ENCODE peak calls at places on chromosomes 5 and 9, in six cellular contexts. P is upper lobe of right lung, S is GM12878, R is upper lobe of left lung, Z is A549, C is cardiac fibroblast. H is an unnamed sample.
A peak's percentile ranks its signal among the peaks of the same experiment; 100 is the strongest.

GRCh38 chr5:53343187-53343586 is 137.2 kb upstream of the FST start:
- DNase-seq in P (no peak), S (no peak), R (no peak), Z (no peak), C (peak; percentile 96), H (peak; percentile 100)

GRCh38 chr5:147093138-147093537 is 141.7 kb upstream of the STK32A start:
- DNase-seq in P (no peak), S (no peak), R (no peak), Z (no peak), C (peak; percentile 45), H (peak; percentile 49)

GRCh38 chr5:119345861-119346260 is 10.0 kb upstream of the TNFAIP8 start:
- DNase-seq in P (no peak), S (no peak), R (no peak), Z (no peak), C (no peak), H (no peak)

GRCh38 chr5:43315262-43315661 is 2.0 kb upstream of the HMGCS1 start:
- DNase-seq in P (no peak), S (no peak), R (no peak), Z (peak; percentile 39), C (peak; percentile 84), H (no peak)

GRCh38 chr5:56466136-56466816 is 233.1 kb upstream of the ANKRD55 start:
- DNase-seq in P (no peak), S (no peak), R (no peak), Z (no peak), C (peak; percentile 2), H (no peak)

GRCh38 chr5:38736089-38736488 is 109.7 kb upstream of the OSMR start:
- DNase-seq in P (no peak), S (no peak), R (no peak), Z (no peak), C (no peak), H (no peak)

GRCh38 chr5:157398310-157398709 is 61.7 kb upstream of the NIPAL4 start:
- DNase-seq in P (no peak), S (no peak), R (no peak), Z (no peak), C (no peak), H (no peak)

GRCh38 chr9:131178382-131178781 is 53.0 kb downstream of the NUP214 start:
- DNase-seq in P (peak; percentile 72), S (peak; percentile 23), R (no peak), Z (peak; percentile 88), C (peak; percentile 73), H (peak; percentile 64)

GRCh38 chr9:91197232-91198181 is 164.2 kb downstream of the AUH start:
- DNase-seq in P (no peak), S (no peak), R (no peak), Z (peak; percentile 88), C (peak; percentile 97), H (peak; percentile 99)

GRCh38 chr9:129933709-129934586 is 98.7 kb downstream of the USP20 start:
- DNase-seq in P (no peak), S (no peak), R (no peak), Z (no peak), C (peak; percentile 25), H (peak; percentile 79)

GRCh38 chr9:5355817-5356216 is 16.1 kb upstream of the RLN1 start:
- DNase-seq in P (no peak), S (no peak), R (no peak), Z (no peak), C (no peak), H (peak; percentile 2)

GRCh38 chr5:149552761-149553160 is 1.5 kb upstream of the CSNK1A1 start:
- DNase-seq in P (no peak), S (no peak), R (no peak), Z (no peak), C (no peak), H (no peak)

GRCh38 chr5:94849821-94850736 is 231.6 kb downstream of the SLF1 start:
- DNase-seq in P (no peak), S (peak; percentile 16), R (no peak), Z (peak; percentile 8), C (peak; percentile 74), H (peak; percentile 74)
- TF ChIP-seq CTCF in P (peak; percentile 50), S (peak; percentile 68), R (peak; percentile 22), Z (peak; percentile 66), C (peak; percentile 71), H (peak; percentile 77)

GRCh38 chr5:113227798-113228197 is 207.0 kb downstream of the TSSK1B start:
- DNase-seq in P (no peak), S (no peak), R (no peak), Z (no peak), C (no peak), H (no peak)
- H3K4me3 ChIP-seq in P (no peak overlapping the region), S (no peak overlapping the region), R (no peak overlapping the region), Z (no peak overlapping the region), C (no peak overlapping the region), H (no peak overlapping the region)

GRCh38 chr5:64505769-64506566 is at the start of gene RGS7BP:
- DNase-seq in P (peak; percentile 73), S (no peak), R (peak; percentile 88), Z (no peak), C (peak; percentile 35), H (peak; percentile 23)

GRCh38 chr5:64509798-64510197 is 4.0 kb downstream of the RGS7BP start:
- DNase-seq in P (no peak), S (no peak), R (no peak), Z (no peak), C (no peak), H (no peak)

GRCh38 chr5:64502181-64502580 is 3.6 kb upstream of the RGS7BP start:
- DNase-seq in P (no peak), S (no peak), R (no peak), Z (no peak), C (no peak), H (no peak)

GRCh38 chr5:64506567-64507321 is 929 bp downstream of the RGS7BP start:
- DNase-seq in P (no peak), S (no peak), R (peak; percentile 90), Z (no peak), C (no peak), H (no peak)
- TF ChIP-seq CTCF in P (no peak), S (no peak), R (no peak), Z (no peak), C (no peak), H (no peak)

DNA sequence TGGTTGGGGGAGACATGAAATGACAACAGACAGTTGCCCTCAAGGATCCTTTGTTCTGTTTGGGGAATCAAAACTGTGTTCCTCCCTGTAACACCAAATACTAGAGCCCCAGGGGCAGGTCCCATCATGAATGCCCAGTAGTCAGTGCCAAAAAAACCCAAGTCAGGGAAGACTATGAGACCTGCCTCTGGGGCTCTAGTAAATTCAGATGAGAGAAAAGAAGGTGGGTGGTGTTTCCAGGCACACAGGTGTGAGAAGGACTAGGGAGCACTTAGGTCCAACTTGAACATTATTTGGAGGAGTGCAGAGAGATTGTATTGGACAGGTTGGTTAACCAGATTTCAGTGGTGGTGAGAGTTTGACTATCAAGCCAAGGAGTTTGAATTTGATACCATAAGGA is 51.9 kb downstream of the SLC22A5 start:
- DNase-seq in P (no peak), S (no peak), R (no peak), Z (no peak), C (no peak), H (no peak)
- H3K4me3 ChIP-seq in P (no peak overlapping the region), S (peak overlapping the region; percentile 31), R (no peak overlapping the region), Z (no peak overlapping the region), C (no peak overlapping the region), H (no peak overlapping the region)

DNA sequence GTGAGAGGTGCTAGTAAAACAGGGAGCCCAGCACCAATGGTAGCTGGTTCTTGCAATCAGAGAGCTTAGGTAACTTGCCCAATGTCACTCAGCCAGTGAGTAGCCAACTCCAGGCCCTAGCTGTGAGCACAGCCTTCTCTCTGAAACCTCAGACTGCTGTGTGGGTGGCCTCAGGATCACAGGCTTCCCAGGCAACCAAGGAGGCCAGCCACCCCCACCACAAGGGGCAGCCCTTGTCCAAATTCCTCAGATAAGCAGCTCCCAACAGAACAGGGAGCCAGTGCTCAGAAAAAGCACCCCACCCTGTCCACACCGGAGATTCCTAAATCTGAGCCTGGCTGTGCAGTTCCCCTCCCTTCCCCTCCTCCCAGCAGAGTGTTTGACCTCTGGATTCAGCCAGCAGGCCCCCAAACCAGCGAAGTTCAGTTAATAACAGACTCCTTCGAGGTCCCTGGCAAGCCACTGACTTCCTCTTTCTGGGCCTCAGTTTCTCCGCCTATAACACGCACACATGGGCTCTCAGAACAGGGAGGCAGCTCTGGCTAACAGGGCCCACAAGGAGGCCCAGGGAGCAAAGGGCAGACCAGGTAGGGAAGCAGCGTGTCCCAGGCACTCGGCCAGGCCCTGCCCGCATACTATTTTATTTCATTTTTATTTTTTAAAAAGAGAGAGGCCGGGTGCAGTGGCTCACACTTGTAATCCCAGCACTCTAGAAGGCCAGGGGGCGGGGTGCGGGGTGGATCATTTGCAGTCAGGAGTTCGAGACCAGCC is 2.7 kb downstream of the EEIG1 start:
- DNase-seq in P (peak; percentile 85), S (no peak), R (no peak), Z (peak; percentile 57), C (peak; percentile 78), H (peak; percentile 96)
- TF ChIP-seq CTCF in P (peak; percentile 12), S (no peak), R (no peak), Z (no peak), C (peak; percentile 4), H (peak; percentile 29)